ENCODE peak calls at places on chromosomes 5 and 9, in nine cellular contexts. One of them, this sample, is unnamed.

GRCh38 chr5:52789378-52789777 is 1.7 kb downstream of the ITGA1 start:
- DNase-seq in psoas muscle: no peak
- DNase-seq in fibroblast of pulmonary artery: no peak
- DNase-seq in AG04450: no peak
- DNase-seq in K562: no peak
- DNase-seq in Calu3: no peak
- DNase-seq in hypothalamus: no peak
- DNase-seq in NCI-H510A treated with DMSO at 0.1 percent for 48 hours: no peak
- DNase-seq in NCI-H774: no peak
- DNase-seq in this sample: no peak

GRCh38 chr5:83104031-83104430 is 26.7 kb downstream of the XRCC4 start:
- DNase-seq in fibroblast of pulmonary artery: no peak
- DNase-seq in NCI-H774: no peak
- DNase-seq in hypothalamus: no peak
- DNase-seq in psoas muscle: no peak
- DNase-seq in NCI-H510A treated with DMSO at 0.1 percent for 48 hours: no peak
- DNase-seq in K562: no peak
- DNase-seq in AG04450: no peak
- DNase-seq in Calu3: no peak
- DNase-seq in this sample: no peak

GRCh38 chr9:128495804-128496417 is 8.6 kb upstream of the GLE1 start:
- DNase-seq in hypothalamus: no peak
- DNase-seq in NCI-H774: no peak
- DNase-seq in NCI-H510A treated with DMSO at 0.1 percent for 48 hours: no peak
- DNase-seq in AG04450: no peak
- DNase-seq in K562: no peak
- DNase-seq in Calu3: no peak
- DNase-seq in psoas muscle: no peak
- DNase-seq in fibroblast of pulmonary artery: no peak
- DNase-seq in this sample: no peak

GRCh38 chr5:6632324-6632930 is 417 bp downstream of the NSUN2 start:
- DNase-seq in NCI-H774: no peak
- DNase-seq in Calu3: no peak
- DNase-seq in fibroblast of pulmonary artery: peak
- DNase-seq in K562: no peak
- DNase-seq in NCI-H510A treated with DMSO at 0.1 percent for 48 hours: peak
- DNase-seq in psoas muscle: no peak
- DNase-seq in hypothalamus: no peak
- DNase-seq in AG04450: no peak
- DNase-seq in this sample: no peak

GRCh38 chr5:103743455-103743854 is 180.9 kb upstream of the NUDT12 start:
- DNase-seq in NCI-H774: no peak
- DNase-seq in fibroblast of pulmonary artery: no peak
- DNase-seq in hypothalamus: no peak
- DNase-seq in psoas muscle: no peak
- DNase-seq in AG04450: no peak
- DNase-seq in NCI-H510A treated with DMSO at 0.1 percent for 48 hours: no peak
- DNase-seq in Calu3: no peak
- DNase-seq in K562: no peak
- DNase-seq in this sample: no peak

GRCh38 chr9:21491742-21492141 is 9.6 kb upstream of the IFNE start:
- DNase-seq in hypothalamus: no peak
- DNase-seq in NCI-H510A treated with DMSO at 0.1 percent for 48 hours: no peak
- DNase-seq in fibroblast of pulmonary artery: peak
- DNase-seq in AG04450: no peak
- DNase-seq in psoas muscle: no peak
- DNase-seq in K562: no peak
- DNase-seq in NCI-H774: no peak
- DNase-seq in Calu3: no peak
- DNase-seq in this sample: no peak

GRCh38 chr5:167820266-167820988 is 471.0 kb upstream of the WWC1 start:
- DNase-seq in hypothalamus: no peak
- DNase-seq in psoas muscle: no peak
- DNase-seq in AG04450: no peak
- DNase-seq in NCI-H774: no peak
- DNase-seq in fibroblast of pulmonary artery: no peak
- DNase-seq in NCI-H510A treated with DMSO at 0.1 percent for 48 hours: no peak
- DNase-seq in Calu3: no peak
- DNase-seq in K562: no peak
- DNase-seq in this sample: no peak

GRCh38 chr9:116190997-116191396 is 37.4 kb downstream of the PAPPA start:
- DNase-seq in K562: no peak
- DNase-seq in psoas muscle: no peak
- DNase-seq in NCI-H774: no peak
- DNase-seq in fibroblast of pulmonary artery: peak
- DNase-seq in hypothalamus: no peak
- DNase-seq in NCI-H510A treated with DMSO at 0.1 percent for 48 hours: no peak
- DNase-seq in AG04450: peak
- DNase-seq in Calu3: no peak
- DNase-seq in this sample: no peak